ENCODE peak calls at places on chromosomes 5 and 9, in ten cellular contexts. Z is naive thymus-derived CD4-positive, alpha-beta T cell; P is psoas muscle; S is left lung; O is right cardiac atrium; H is body of pancreas; K is aorta; I is upper lobe of left lung; X is mucosa of descending colon; W is pancreas. M is an unnamed sample. For H3K4me1, the result is how much of the 10 kb centered on the place peaks cover.

GRCh38 chr5:79845448-79846197 is 145.4 kb downstream of the MTX3 start:
- ATAC-seq in Z (no peak), P (peak), S (no peak), O (peak), H (no peak), K (no peak), I (peak), X (peak), W (peak), M (peak)

GRCh38 chr5:108003178-108003577 is 332.4 kb upstream of the EFNA5 start:
- ATAC-seq in Z (peak), P (no peak), S (peak), O (peak), H (no peak), K (no peak), I (peak), X (peak), W (peak), M (no peak)

GRCh38 chr9:93990448-93990847 is 35.3 kb upstream of the BARX1 start:
- ATAC-seq in Z (no peak), P (no peak), S (no peak), O (no peak), H (no peak), K (no peak), I (no peak), X (no peak), W (no peak), M (no peak)

GRCh38 chr5:27124590-27124989 is 86.2 kb upstream of the CDH9 start:
- ATAC-seq in Z (no peak), P (no peak), S (no peak), O (no peak), H (no peak), K (no peak), I (no peak), X (no peak), W (no peak), M (no peak)

GRCh38 chr5:179959627-179960026 is 51.9 kb upstream of the TBC1D9B start:
- ATAC-seq in Z (peak), P (no peak), S (peak), O (no peak), H (no peak), K (no peak), I (no peak), X (no peak), W (no peak), M (no peak)

GRCh38 chr9:16721972-16722371 is 148.5 kb downstream of the BNC2 start:
- ATAC-seq in Z (no peak), P (peak), S (peak), O (peak), H (peak), K (peak), I (peak), X (peak), W (peak), M (peak)

GRCh38 chr5:154995679-154996078 is 17.9 kb upstream of the KIF4B start:
- ATAC-seq in Z (no peak), P (no peak), S (no peak), O (no peak), H (no peak), K (no peak), I (no peak), X (no peak), W (no peak), M (no peak)

GRCh38 chr5:133234911-133235310 is 183.1 kb downstream of the HSPA4 start:
- ATAC-seq in Z (no peak), P (no peak), S (no peak), O (no peak), H (no peak), K (no peak), I (no peak), X (no peak), W (no peak), M (no peak)

GRCh38 chr5:90612930-90613329 is 54.3 kb downstream of the ADGRV1 start:
- ATAC-seq in Z (no peak), P (no peak), S (peak), O (no peak), H (no peak), K (no peak), I (no peak), X (no peak), W (no peak), M (no peak)

GRCh38 chr9:2181794-2182193 is 166.6 kb downstream of the SMARCA2 start:
- ATAC-seq in Z (no peak), P (peak), S (peak), O (peak), H (no peak), K (no peak), I (no peak), X (peak), W (peak), M (no peak)

GRCh38 chr9:130262061-130262745 is 3.4 kb upstream of the HMCN2 start:
- ATAC-seq in Z (no peak), P (no peak), S (no peak), O (no peak), H (no peak), K (no peak), I (no peak), X (no peak), W (no peak), M (no peak)

GRCh38 chr9:19124430-19124793 is 2.9 kb downstream of the PLIN2 start:
- ATAC-seq in Z (no peak), P (no peak), S (no peak), O (no peak), H (no peak), K (no peak), I (no peak), X (no peak), W (no peak), M (no peak)
- H3K4me3 ChIP-seq in Z (peak), P (peak), S (no peak), O (peak), H (no peak), K (no peak), I (peak), X (no peak), W (no peak), M (no peak)

GRCh38 chr5:142805339-142805738 is 35.2 kb downstream of the ARHGAP26 start:
- ATAC-seq in Z (no peak), P (no peak), S (no peak), O (no peak), H (no peak), K (no peak), I (no peak), X (no peak), W (no peak), M (no peak)

GRCh38 chr5:142800776-142801494 is 30.8 kb downstream of the ARHGAP26 start:
- ATAC-seq in Z (peak), P (no peak), S (no peak), O (no peak), H (no peak), K (no peak), I (no peak), X (peak), W (no peak), M (no peak)

GRCh38 chr5:142801495-142801871 is 31.3 kb downstream of the ARHGAP26 start:
- ATAC-seq in Z (no peak), P (no peak), S (no peak), O (no peak), H (no peak), K (no peak), I (no peak), X (no peak), W (no peak), M (no peak)

GRCh38 chr5:142806769-142807377 is 36.7 kb downstream of the ARHGAP26 start:
- ATAC-seq in Z (no peak), P (no peak), S (no peak), O (no peak), H (no peak), K (no peak), I (no peak), X (no peak), W (no peak), M (no peak)

GRCh38 chr5:142803428-142804111 is 33.4 kb downstream of the ARHGAP26 start:
- ATAC-seq in Z (peak), P (peak), S (peak), O (peak), H (no peak), K (peak), I (peak), X (peak), W (peak), M (peak)
- H3K4me1 ChIP-seq in Z (under half), P (under half), S (half or more), O (under half), H (under half), K (under half), I (under half), X (under half), W (under half), M (under half)

GRCh38 chr9:69605406-69605805 is 66.8 kb downstream of the APBA1 start:
- ATAC-seq in Z (no peak), P (peak), S (no peak), O (peak), H (no peak), K (no peak), I (no peak), X (no peak), W (no peak), M (no peak)

GRCh38 chr9:69609156-69609555 is 63.0 kb downstream of the APBA1 start:
- ATAC-seq in Z (no peak), P (no peak), S (no peak), O (no peak), H (no peak), K (no peak), I (no peak), X (no peak), W (no peak), M (no peak)

GRCh38 chr9:69606089-69606488 is 66.1 kb downstream of the APBA1 start:
- ATAC-seq in Z (no peak), P (peak), S (no peak), O (no peak), H (no peak), K (no peak), I (no peak), X (no peak), W (no peak), M (no peak)

GRCh38 chr9:69615880-69616279 is 56.3 kb downstream of the APBA1 start:
- ATAC-seq in Z (no peak), P (no peak), S (no peak), O (no peak), H (no peak), K (no peak), I (no peak), X (no peak), W (no peak), M (no peak)

GRCh38 chr9:69611221-69611620 is 61.0 kb downstream of the APBA1 start:
- ATAC-seq in Z (no peak), P (no peak), S (no peak), O (no peak), H (no peak), K (no peak), I (no peak), X (no peak), W (no peak), M (no peak)
- H3K4me3 ChIP-seq in Z (no peak), P (no peak), S (no peak), O (no peak), H (no peak), K (no peak), I (no peak), X (no peak), W (no peak), M (no peak)

DNA sequence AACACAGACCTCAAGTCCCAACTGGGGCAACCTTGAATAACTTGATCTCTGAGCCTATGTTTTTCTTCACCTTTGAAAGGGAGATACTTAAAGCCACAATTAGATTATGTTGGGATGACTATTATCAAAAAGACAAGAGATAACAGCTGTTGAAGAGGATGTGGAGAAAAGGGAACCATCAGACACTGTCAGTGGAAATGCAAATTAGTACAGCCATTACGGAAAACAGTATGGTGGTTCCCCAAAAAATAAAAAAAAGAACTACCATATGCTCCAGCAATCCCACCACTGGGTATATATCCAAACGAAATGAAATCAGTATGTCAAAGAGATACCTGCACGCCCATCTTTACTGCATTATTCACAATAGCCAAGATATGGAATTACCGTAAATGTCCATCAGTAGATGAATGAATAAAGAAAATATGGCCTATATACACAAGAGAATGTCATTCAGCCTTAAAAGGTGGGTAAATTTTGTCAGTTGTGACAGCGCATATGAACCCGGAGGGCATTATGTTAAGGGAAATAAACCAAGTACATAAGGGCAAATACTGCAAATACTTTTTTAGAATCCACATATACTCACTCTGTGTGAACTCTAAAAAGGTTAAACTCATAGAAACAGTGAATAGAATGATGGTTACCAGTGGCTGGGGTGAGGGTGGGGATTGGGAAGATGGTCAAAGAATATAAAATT is 12.7 kb downstream of the FAT2 start:
- ATAC-seq in Z (peak), P (no peak), S (no peak), O (no peak), H (no peak), K (no peak), I (no peak), X (no peak), W (no peak), M (no peak)
- H3K4me1 ChIP-seq in Z (under half), P (under half), S (under half), O (under half), H (under half), K (under half), I (under half), X (under half), W (under half), M (under half)

DNA sequence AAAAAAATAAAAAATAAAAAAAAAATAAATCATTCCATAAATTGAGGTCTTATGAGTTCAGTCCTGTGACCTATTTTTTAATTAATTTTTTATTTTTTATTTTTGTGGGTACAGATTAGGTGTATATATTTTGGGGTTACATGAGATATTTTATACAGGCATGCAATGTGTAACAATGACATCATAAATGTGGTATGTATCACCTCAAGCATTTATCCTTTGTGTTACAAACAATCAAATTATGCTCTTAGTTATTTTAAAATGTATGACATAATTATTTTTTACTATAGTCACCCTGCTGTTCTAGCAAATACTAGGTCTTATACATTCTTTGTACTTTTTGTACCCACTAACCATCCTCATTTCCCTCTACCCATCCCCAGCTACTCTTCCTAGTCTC is 537.9 kb downstream of the HINT1 start:
- ATAC-seq in Z (no peak), P (no peak), S (no peak), O (no peak), H (no peak), K (no peak), I (no peak), X (no peak), W (no peak), M (no peak)
- H3K4me3 ChIP-seq in Z (no peak), P (no peak), S (no peak), O (no peak), H (no peak), K (no peak), I (no peak), X (no peak), W (no peak), M (no peak)

DNA sequence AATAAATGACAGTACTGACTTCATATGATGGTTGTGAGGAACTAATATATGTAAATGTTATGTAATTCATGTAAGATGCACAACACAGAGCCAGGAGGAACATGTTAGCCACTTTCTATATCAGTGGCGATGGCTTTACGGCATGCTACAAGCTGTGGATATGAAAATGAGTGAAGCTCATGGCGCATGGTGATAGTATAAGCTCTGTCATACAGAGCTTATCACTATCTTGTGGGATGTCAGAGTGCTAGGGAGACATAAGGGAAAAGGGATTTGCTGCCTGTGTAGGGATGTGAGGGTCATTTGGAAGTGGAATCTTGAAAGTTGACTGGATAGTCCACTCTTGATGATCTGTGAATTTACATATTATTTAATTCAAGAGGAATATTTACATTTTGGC is 13.6 kb downstream of the CPEB4 start:
- ATAC-seq in Z (no peak), P (peak), S (no peak), O (peak), H (no peak), K (no peak), I (no peak), X (no peak), W (no peak), M (no peak)
- H3K4me1 ChIP-seq in Z (under half), P (half or more), S (half or more), O (under half), H (half or more), K (under half), I (under half), X (under half), W (under half), M (under half)

GRCh38 chr9:135468866-135469521 is 10.6 kb upstream of the PPP1R26 start:
- ATAC-seq in Z (no peak), P (no peak), S (no peak), O (no peak), H (no peak), K (no peak), I (peak), X (no peak), W (no peak), M (no peak)
- H3K4me3 ChIP-seq in Z (no peak), P (no peak), S (no peak), O (no peak), H (no peak), K (no peak), I (no peak), X (no peak), W (no peak), M (no peak)

GRCh38 chr5:40680741-40681350 is 1.1 kb downstream of the PTGER4 start:
- ATAC-seq in Z (no peak), P (no peak), S (no peak), O (no peak), H (no peak), K (no peak), I (peak), X (peak), W (peak), M (no peak)

GRCh38 chr5:40681351-40682311 is 1.9 kb downstream of the PTGER4 start:
- ATAC-seq in Z (peak), P (no peak), S (no peak), O (no peak), H (no peak), K (no peak), I (peak), X (peak), W (peak), M (no peak)

GRCh38 chr5:40679998-40680681 is 425 bp downstream of the PTGER4 start:
- ATAC-seq in Z (peak), P (no peak), S (peak), O (no peak), H (peak), K (no peak), I (no peak), X (no peak), W (peak), M (no peak)

GRCh38 chr5:40683351-40683750 is 3.6 kb downstream of the PTGER4 start:
- ATAC-seq in Z (no peak), P (no peak), S (no peak), O (no peak), H (no peak), K (no peak), I (no peak), X (no peak), W (no peak), M (no peak)

GRCh38 chr5:40682431-40683017 is 2.8 kb downstream of the PTGER4 start:
- ATAC-seq in Z (no peak), P (no peak), S (no peak), O (no peak), H (no peak), K (no peak), I (no peak), X (no peak), W (no peak), M (no peak)
- H3K4me1 ChIP-seq in Z (under half), P (under half), S (half or more), O (under half), H (under half), K (under half), I (under half), X (under half), W (under half), M (under half)